ENCODE peak calls at places on chromosomes 13 and 19, in ten cellular contexts. D is heart right ventricle, E is hepatocyte, K is HFF-Myc, G is epithelial cell of esophagus, L is right lobe of liver, H is H9, Q is WTC11, C is lung, V is fibroblast of pulmonary artery. P is an unnamed sample.

GRCh38 chr13:92573467-92574057 is 653.0 kb upstream of the GPC6 start:
- DNase-seq in L (no peak), G (peak; percentile 39), H (peak; percentile 50), Q (peak; percentile 33), K (no peak), D (no peak), C (no peak), E (peak; percentile 42), V (peak; percentile 34), P (no peak)

GRCh38 chr19:37920591-37921450 is 13.8 kb downstream of the SIPA1L3 start:
- DNase-seq in V (no peak), H (no peak), D (no peak), K (no peak), C (no peak), Q (no peak), G (no peak), E (peak; percentile 28), L (no peak), P (no peak)

GRCh38 chr13:50357586-50358118 is 342.4 kb downstream of the KCNRG start:
- DNase-seq in H (no peak), D (peak; percentile 54), G (peak; percentile 96), Q (no peak), C (peak; percentile 48), K (peak; percentile 20), E (peak; percentile 70), V (peak; percentile 84), L (no peak), P (peak; percentile 59)

GRCh38 chr19:38842439-38843174 is 7.2 kb downstream of the HNRNPL start:
- DNase-seq in K (no peak), V (no peak), C (no peak), Q (no peak), H (no peak), L (no peak), E (no peak), G (no peak), D (no peak), P (no peak)

GRCh38 chr19:7856277-7856581 is 18.0 kb downstream of the PRR36 start:
- DNase-seq in D (no peak), G (no peak), E (no peak), C (no peak), K (no peak), H (no peak), V (no peak), L (no peak), Q (no peak), P (no peak)

GRCh38 chr13:49858183-49858856 is 65.8 kb upstream of the KPNA3 start:
- DNase-seq in H (no peak), C (peak; percentile 49), E (peak; percentile 71), L (no peak), Q (no peak), D (no peak), G (peak; percentile 96), V (peak; percentile 94), K (peak; percentile 57), P (peak; percentile 78)

GRCh38 chr13:109698779-109699178 is 87.6 kb downstream of the IRS2 start:
- DNase-seq in V (peak; percentile 72), H (no peak), L (no peak), C (no peak), D (no peak), E (no peak), K (no peak), Q (no peak), G (peak; percentile 10), P (peak; percentile 28)

GRCh38 chr19:6062274-6062673 is 48.0 kb downstream of the RFX2 start:
- DNase-seq in V (peak; percentile 40), Q (no peak), E (no peak), K (no peak), C (peak; percentile 65), G (no peak), H (no peak), L (no peak), D (peak; percentile 75), P (no peak)

GRCh38 chr13:72253754-72254153 is 386.8 kb upstream of the DACH1 start:
- DNase-seq in G (peak; percentile 19), H (no peak), V (no peak), Q (no peak), C (no peak), E (no peak), K (no peak), D (no peak), L (no peak), P (no peak)

GRCh38 chr13:72259528-72259927 is 392.5 kb upstream of the DACH1 start:
- DNase-seq in V (no peak), H (no peak), D (no peak), G (no peak), L (no peak), E (no peak), Q (no peak), C (no peak), K (no peak), P (no peak)

GRCh38 chr13:72258340-72258981 is 391.5 kb upstream of the DACH1 start:
- DNase-seq in K (no peak), G (no peak), H (peak; percentile 74), L (no peak), E (no peak), D (no peak), V (no peak), Q (peak; percentile 35), C (no peak), P (no peak)

GRCh38 chr13:72261732-72262131 is 394.7 kb upstream of the DACH1 start:
- DNase-seq in H (no peak), K (no peak), G (no peak), E (no peak), V (no peak), Q (no peak), L (no peak), D (no peak), C (no peak), P (no peak)

DNA sequence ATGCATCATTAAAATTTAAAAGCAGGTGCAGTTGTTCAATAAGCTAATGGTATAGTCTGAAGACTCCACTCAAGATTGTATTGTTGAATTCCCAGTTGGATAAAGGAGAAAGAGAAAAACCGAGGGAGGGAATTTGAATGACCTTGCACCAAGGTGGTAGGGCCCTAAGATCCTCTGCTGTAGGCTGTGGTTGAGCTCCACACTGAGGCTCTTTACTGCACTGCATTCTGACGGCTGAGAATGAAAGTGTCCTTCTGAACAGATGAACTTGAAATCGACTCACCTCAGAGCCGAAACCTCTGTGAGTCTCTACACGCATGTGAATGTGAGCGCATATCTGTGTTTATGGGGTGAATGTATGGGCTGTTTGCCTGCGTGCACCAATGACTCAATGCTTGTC is 388.9 kb upstream of the DACH1 start:
- DNase-seq in E (peak; percentile 61), G (peak; percentile 74), D (no peak), Q (peak; percentile 58), C (no peak), K (no peak), V (peak; percentile 20), H (peak; percentile 75), L (no peak), P (no peak)
- TF ChIP-seq CTCF in E (peak; percentile 56), G (peak; percentile 88), D (peak; percentile 30), Q (peak; percentile 12), C (no peak), K (peak; percentile 13), V (peak; percentile 31), H (peak; percentile 82), L (peak; percentile 17), P (no peak)

GRCh38 chr13:102846261-102847015 is 606 bp downstream of the ERCC5 start:
- DNase-seq in L (peak; percentile 46), V (peak; percentile 43), H (peak; percentile 37), D (peak; percentile 15), G (peak; percentile 59), Q (peak; percentile 14), K (no peak), E (peak; percentile 55), C (peak; percentile 40), P (no peak)

GRCh38 chr13:102847272-102848234 is 1.7 kb downstream of the ERCC5 start:
- DNase-seq in V (peak; percentile 70), C (no peak), D (no peak), E (peak; percentile 40), K (no peak), L (no peak), H (no peak), Q (no peak), G (peak; percentile 51), P (no peak)

GRCh38 chr13:102848956-102849355 is 3.1 kb downstream of the ERCC5 start:
- DNase-seq in L (no peak), K (no peak), E (no peak), V (no peak), Q (no peak), H (no peak), C (no peak), G (no peak), D (no peak), P (no peak)

GRCh38 chr13:102845289-102845629 is 573 bp upstream of the ERCC5 start:
- DNase-seq in V (no peak), C (no peak), Q (no peak), L (no peak), H (no peak), E (no peak), K (no peak), G (no peak), D (no peak), P (no peak)

DNA sequence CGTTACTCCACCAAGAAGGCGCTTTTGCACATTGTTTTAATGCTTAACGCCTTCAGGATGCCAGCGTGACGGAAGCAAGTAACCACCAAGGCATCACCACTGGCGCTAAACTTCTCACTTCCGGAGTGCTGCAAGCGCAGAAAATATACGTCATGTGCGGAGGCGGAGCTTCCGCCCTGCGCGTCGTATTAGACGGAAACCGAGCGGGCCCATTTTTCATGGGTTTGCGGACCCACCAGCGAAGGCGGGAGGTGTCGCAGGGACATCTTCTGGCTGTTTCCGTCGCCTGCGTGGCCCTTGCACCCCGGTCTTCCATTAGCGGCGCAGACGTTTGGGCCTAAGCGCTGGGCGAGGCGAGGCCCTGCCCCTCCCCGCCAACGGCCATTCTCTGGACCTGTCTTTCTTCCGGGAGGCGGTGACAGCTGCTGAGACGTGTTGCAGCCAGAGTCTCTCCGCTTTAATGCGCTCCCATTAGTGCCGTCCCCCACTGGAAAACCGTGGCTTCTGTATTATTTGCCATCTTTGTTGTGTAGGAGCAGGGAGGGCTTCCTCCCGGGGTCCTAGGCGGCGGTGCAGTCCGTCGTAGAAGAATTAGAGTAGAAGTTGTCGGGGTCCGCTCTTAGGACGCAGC is at the start of gene ERCC5:
- DNase-seq in E (peak; percentile 96), C (peak; percentile 96), H (peak; percentile 90), Q (peak; percentile 90), G (peak; percentile 97), D (peak; percentile 96), V (peak; percentile 97), L (peak; percentile 93), K (peak; percentile 89), P (peak; percentile 79)
- TF ChIP-seq CTCF in E (no peak), C (no peak), H (no peak), Q (no peak), G (no peak), D (no peak), V (no peak), L (peak; percentile 10), K (no peak), P (no peak)

GRCh38 chr13:48749699-48750473 is 96.2 kb downstream of the CYSLTR2 start:
- DNase-seq in V (peak; percentile 97), L (peak; percentile 71), C (peak; percentile 70), G (peak; percentile 99), H (peak; percentile 72), D (peak; percentile 79), K (peak; percentile 88), E (peak; percentile 92), Q (peak; percentile 64), P (peak; percentile 92)

GRCh38 chr13:48746816-48747215 is 93.1 kb downstream of the CYSLTR2 start:
- DNase-seq in E (no peak), V (peak; percentile 45), G (no peak), Q (no peak), D (no peak), K (no peak), C (no peak), L (no peak), H (no peak), P (no peak)

GRCh38 chr13:48748681-48749080 is 95.0 kb downstream of the CYSLTR2 start:
- DNase-seq in L (no peak), E (no peak), K (no peak), H (no peak), V (no peak), C (no peak), D (no peak), Q (no peak), G (no peak), P (no peak)

GRCh38 chr13:48749144-48749543 is 95.4 kb downstream of the CYSLTR2 start:
- DNase-seq in V (peak; percentile 66), D (no peak), G (peak; percentile 85), L (no peak), C (no peak), H (no peak), Q (no peak), E (peak; percentile 35), K (no peak), P (no peak)

GRCh38 chr13:48750588-48751383 is 97.1 kb downstream of the CYSLTR2 start:
- DNase-seq in V (peak; percentile 78), H (no peak), E (no peak), C (no peak), D (peak; percentile 63), L (no peak), G (no peak), Q (no peak), K (no peak), P (no peak)
- TF ChIP-seq CTCF in V (peak; percentile 37), H (no peak), E (no peak), C (no peak), D (no peak), L (no peak), G (no peak), Q (no peak), K (no peak), P (peak; percentile 27)

DNA sequence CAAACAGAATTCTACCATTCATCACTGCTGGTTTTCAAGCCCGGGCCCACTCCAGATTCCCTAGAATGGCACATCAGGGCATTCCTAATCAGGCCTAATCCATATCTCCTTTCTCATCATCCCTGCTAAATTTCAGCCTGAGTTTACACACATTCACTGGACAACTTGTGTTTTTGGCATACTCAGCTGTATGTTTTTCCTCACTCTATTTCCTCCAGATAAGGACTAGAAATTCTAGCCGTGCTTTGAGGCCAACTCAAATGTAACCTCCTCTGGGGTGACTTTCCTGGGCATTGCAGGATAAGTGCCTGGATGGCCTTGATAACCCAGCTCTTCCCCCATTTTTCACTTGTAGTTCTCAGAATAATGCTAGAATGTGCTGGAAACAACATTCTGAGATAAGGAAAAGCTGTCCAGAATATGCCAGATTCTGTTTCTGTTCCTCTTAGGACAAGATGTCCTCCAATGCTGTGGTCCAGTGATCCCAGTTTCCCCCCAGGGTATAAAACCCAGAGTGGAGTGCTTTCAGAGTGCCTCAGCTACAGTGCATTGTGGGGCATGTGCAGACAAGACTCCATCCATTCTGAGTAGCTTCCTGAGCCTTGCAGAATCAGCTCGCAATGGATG is 66.9 kb upstream of the CLDN10 start:
- DNase-seq in K (no peak), G (peak; percentile 90), V (peak; percentile 46), L (no peak), E (no peak), D (no peak), Q (no peak), C (no peak), H (no peak), P (no peak)
- TF ChIP-seq CTCF in K (no peak), G (no peak), V (no peak), L (no peak), E (no peak), D (no peak), Q (no peak), C (no peak), H (no peak), P (no peak)